ENCODE peak calls at places on chromosomes 6 and 20, in nine cellular contexts. E is naive thymus-derived CD8-positive, alpha-beta T cell; B is T-helper 9 cell; J is heart right ventricle; A is NCI-H460; H is EH; F is T1000; G is activated CD4-positive, alpha-beta T cell treated with anti-CD3 and anti-CD28 coated beads, Interleukin-2, amount 50 U/mL, for 4 hours; X is AML-193. Z is an unnamed sample.

GRCh38 chr6:133230022-133230421 is 11.1 kb upstream of the EYA4 start:
- DNase-seq in E (no peak), B (no peak), J (no peak), A (no peak), H (no peak), F (no peak), G (no peak), X (no peak), Z (no peak)

GRCh38 chr20:57431539-57431835 is 40.3 kb downstream of the RBM38 start:
- DNase-seq in E (no peak), B (no peak), J (no peak), A (no peak), H (no peak), F (no peak), G (no peak), X (no peak), Z (no peak)

GRCh38 chr6:151900897-151901485 is 93.5 kb downstream of the ESR1 start:
- DNase-seq in E (no peak), B (no peak), J (no peak), A (no peak), H (no peak), F (peak; percentile 75), G (no peak), X (no peak), Z (no peak)

GRCh38 chr6:130047440-130047995 is 29.1 kb downstream of the L3MBTL3 start:
- DNase-seq in E (no peak), B (no peak), J (no peak), A (no peak), H (no peak), F (no peak), G (no peak), X (peak; percentile 9), Z (no peak)

GRCh38 chr20:32823078-32823477 is 3.3 kb downstream of the MAPRE1 start:
- DNase-seq in E (no peak), B (no peak), J (no peak), A (no peak), H (peak; percentile 86), F (peak; percentile 6), G (no peak), X (peak; percentile 63), Z (no peak)

GRCh38 chr20:31822421-31823330 is 3.5 kb downstream of the MYLK2 start:
- DNase-seq in E (peak; percentile 84), B (peak; percentile 75), J (peak; percentile 82), A (peak; percentile 43), H (peak; percentile 80), F (peak; percentile 50), G (peak; percentile 62), X (peak; percentile 22), Z (peak; percentile 74)

GRCh38 chr6:71248866-71249265 is 39.7 kb upstream of the OGFRL1 start:
- DNase-seq in E (no peak), B (no peak), J (no peak), A (no peak), H (no peak), F (no peak), G (no peak), X (no peak), Z (no peak)

GRCh38 chr6:130122243-130122642 is 100.5 kb downstream of the SAMD3 start:
- DNase-seq in E (no peak), B (no peak), J (no peak), A (no peak), H (no peak), F (no peak), G (no peak), X (no peak), Z (no peak)

GRCh38 chr6:21005816-21006553 is 471.7 kb downstream of the CDKAL1 start:
- DNase-seq in E (no peak), B (no peak), J (no peak), A (peak; percentile 12), H (peak; percentile 89), F (peak; percentile 7), G (no peak), X (no peak), Z (no peak)

GRCh38 chr6:132527791-132528190 is 10.3 kb upstream of the TAAR9 start:
- DNase-seq in E (no peak), B (no peak), J (no peak), A (peak; percentile 41), H (peak; percentile 82), F (peak; percentile 41), G (no peak), X (no peak), Z (no peak)

GRCh38 chr20:48015136-48015925 is 230.1 kb upstream of the SULF2 start:
- DNase-seq in E (no peak), B (no peak), J (no peak), A (no peak), H (peak; percentile 79), F (no peak), G (no peak), X (no peak), Z (no peak)

GRCh38 chr6:169752074-169752623 is 727 bp downstream of the ERMARD start:
- DNase-seq in E (no peak), B (no peak), J (no peak), A (no peak), H (peak; percentile 20), F (no peak), G (no peak), X (no peak), Z (no peak)

GRCh38 chr6:26186652-26187051 is 99.4 kb downstream of the HFE start:
- DNase-seq in E (no peak), B (no peak), J (no peak), A (no peak), H (no peak), F (no peak), G (no peak), X (no peak), Z (no peak)

GRCh38 chr6:147834377-147834776 is 325.9 kb downstream of the SAMD5 start:
- DNase-seq in E (no peak), B (no peak), J (no peak), A (no peak), H (no peak), F (no peak), G (no peak), X (no peak), Z (no peak)

GRCh38 chr20:5316188-5317158 is at the start of gene PROKR2:
- DNase-seq in E (no peak), B (no peak), J (no peak), A (no peak), H (no peak), F (no peak), G (no peak), X (no peak), Z (no peak)

GRCh38 chr6:137962725-137963124 is 95.7 kb downstream of the TNFAIP3 start:
- DNase-seq in E (no peak), B (no peak), J (no peak), A (no peak), H (no peak), F (no peak), G (no peak), X (no peak), Z (no peak)

GRCh38 chr6:46893648-46894047 is 28.1 kb downstream of the ADGRF5 start:
- DNase-seq in E (no peak), B (no peak), J (no peak), A (no peak), H (peak; percentile 21), F (no peak), G (no peak), X (no peak), Z (no peak)

GRCh38 chr20:43666376-43667328 is at the start of gene MYBL2:
- DNase-seq in E (peak; percentile 78), B (peak; percentile 60), J (peak; percentile 8), A (peak; percentile 65), H (peak; percentile 68), F (peak; percentile 78), G (peak; percentile 48), X (peak; percentile 16), Z (peak; percentile 57)

GRCh38 chr20:17747431-17747846 is 47.7 kb downstream of the BANF2 start:
- DNase-seq in E (no peak), B (no peak), J (no peak), A (peak; percentile 6), H (peak; percentile 89), F (peak; percentile 61), G (no peak), X (no peak), Z (no peak)

GRCh38 chr20:35192071-35192872 is 20.4 kb downstream of the PROCR start:
- DNase-seq in E (no peak), B (no peak), J (no peak), A (no peak), H (no peak), F (no peak), G (no peak), X (no peak), Z (no peak)

GRCh38 chr6:148166339-148166949 is 176.2 kb upstream of the SASH1 start:
- DNase-seq in E (no peak), B (no peak), J (peak; percentile 23), A (peak; percentile 63), H (peak; percentile 71), F (no peak), G (no peak), X (peak; percentile 54), Z (no peak)

GRCh38 chr6:100381111-100381510 is 83.6 kb downstream of the SIM1 start:
- DNase-seq in E (no peak), B (no peak), J (no peak), A (no peak), H (peak; percentile 46), F (no peak), G (no peak), X (no peak), Z (no peak)

GRCh38 chr6:80690611-80691090 is 584.2 kb downstream of the BCKDHB start:
- DNase-seq in E (no peak), B (no peak), J (no peak), A (peak; percentile 74), H (peak; percentile 64), F (no peak), G (no peak), X (no peak), Z (no peak)

GRCh38 chr20:36094497-36094896 is 60.0 kb upstream of the EPB41L1 start:
- DNase-seq in E (no peak), B (no peak), J (peak; percentile 42), A (no peak), H (peak; percentile 40), F (no peak), G (no peak), X (no peak), Z (no peak)

GRCh38 chr6:155373276-155373675 is 59.0 kb upstream of the TFB1M start:
- DNase-seq in E (no peak), B (no peak), J (no peak), A (no peak), H (peak; percentile 61), F (no peak), G (no peak), X (no peak), Z (no peak)

GRCh38 chr6:24775520-24776058 is 852 bp downstream of the GMNN start:
- DNase-seq in E (no peak), B (peak; percentile 12), J (no peak), A (peak; percentile 27), H (peak; percentile 78), F (peak; percentile 8), G (peak; percentile 29), X (no peak), Z (no peak)

GRCh38 chr6:88119769-88120168 is 46.4 kb downstream of the CNR1 start:
- DNase-seq in E (no peak), B (no peak), J (no peak), A (no peak), H (peak; percentile 9), F (no peak), G (no peak), X (peak; percentile 10), Z (no peak)

GRCh38 chr6:113359155-113360140 is 497.7 kb upstream of the MARCKS start:
- DNase-seq in E (no peak), B (no peak), J (peak; percentile 17), A (no peak), H (peak; percentile 75), F (no peak), G (no peak), X (no peak), Z (no peak)

GRCh38 chr6:29112135-29112534 is 4.3 kb downstream of the OR2J3 start:
- DNase-seq in E (no peak), B (no peak), J (no peak), A (no peak), H (no peak), F (no peak), G (no peak), X (no peak), Z (no peak)

GRCh38 chr6:18141805-18142590 is 12.9 kb downstream of the TPMT start:
- DNase-seq in E (no peak), B (no peak), J (no peak), A (no peak), H (no peak), F (no peak), G (no peak), X (no peak), Z (no peak)

GRCh38 chr6:54877713-54878317 is 31.2 kb downstream of the FAM83B start:
- DNase-seq in E (no peak), B (no peak), J (no peak), A (no peak), H (no peak), F (no peak), G (no peak), X (no peak), Z (no peak)